ENCODE peak calls at places on chromosomes 16 and 17, in nine cellular contexts. O is stomach, D is sigmoid colon, U is tibial nerve, M is GM12878, E is suprapubic skin, W is H1, Q is A549, F is transverse colon. J is an unnamed sample.

GRCh38 chr17:18161226-18162094 is 22.2 kb upstream of the ALKBH5 start:
- DNase-seq in O (no peak), D (no peak), U (no peak), M (peak; percentile 37), E (no peak), W (no peak), Q (no peak), F (no peak), J (no peak)

GRCh38 chr16:85395913-85396878 is 216.9 kb upstream of the GSE1 start:
- DNase-seq in O (no peak), D (peak; percentile 73), U (peak; percentile 17), M (no peak), E (no peak), W (peak; percentile 52), Q (no peak), F (no peak), J (peak; percentile 29)

GRCh38 chr17:44350733-44351226 is 5.7 kb downstream of the GRN start:
- DNase-seq in O (peak; percentile 75), D (no peak), U (no peak), M (peak; percentile 27), E (no peak), W (peak; percentile 90), Q (peak; percentile 73), F (peak; percentile 71), J (peak; percentile 66)

GRCh38 chr16:64196444-64196843 is 925.4 kb downstream of the CDH11 start:
- DNase-seq in O (no peak), D (no peak), U (no peak), M (no peak), E (no peak), W (no peak), Q (no peak), F (no peak), J (no peak)

GRCh38 chr17:73508057-73508930 is 136.0 kb downstream of the SDK2 start:
- DNase-seq in O (no peak), D (no peak), U (no peak), M (no peak), E (no peak), W (no peak), Q (no peak), F (no peak), J (no peak)

GRCh38 chr16:50603206-50604064 is 55.2 kb downstream of the NKD1 start:
- DNase-seq in O (no peak), D (peak; percentile 95), U (no peak), M (no peak), E (no peak), W (no peak), Q (no peak), F (peak; percentile 33), J (peak; percentile 72)

GRCh38 chr16:26651464-26651863 is 415.3 kb upstream of the C16orf82 start:
- DNase-seq in O (no peak), D (no peak), U (no peak), M (no peak), E (no peak), W (no peak), Q (no peak), F (no peak), J (no peak)

GRCh38 chr17:50123649-50124349 is 6.2 kb downstream of the SAMD14 start:
- DNase-seq in O (no peak), D (no peak), U (no peak), M (no peak), E (no peak), W (no peak), Q (no peak), F (no peak), J (no peak)

GRCh38 chr17:72466199-72466598 is 345.4 kb downstream of the SOX9 start:
- DNase-seq in O (peak; percentile 39), D (no peak), U (no peak), M (peak; percentile 75), E (no peak), W (no peak), Q (peak; percentile 95), F (peak; percentile 65), J (no peak)

GRCh38 chr17:28219771-28220170 is 99.2 kb upstream of the TMEM97 start:
- DNase-seq in O (no peak), D (no peak), U (no peak), M (no peak), E (no peak), W (no peak), Q (no peak), F (no peak), J (no peak)

GRCh38 chr17:28225271-28225670 is 93.7 kb upstream of the TMEM97 start:
- DNase-seq in O (no peak), D (no peak), U (no peak), M (no peak), E (peak; percentile 66), W (no peak), Q (no peak), F (no peak), J (no peak)

GRCh38 chr17:28226563-28226962 is 92.4 kb upstream of the TMEM97 start:
- DNase-seq in O (no peak), D (no peak), U (no peak), M (no peak), E (peak; percentile 60), W (no peak), Q (no peak), F (no peak), J (no peak)

GRCh38 chr17:28225872-28226271 is 93.1 kb upstream of the TMEM97 start:
- DNase-seq in O (no peak), D (no peak), U (no peak), M (no peak), E (peak; percentile 60), W (no peak), Q (no peak), F (no peak), J (no peak)

GRCh38 chr17:28221751-28222414 is 97.1 kb upstream of the TMEM97 start:
- DNase-seq in O (no peak), D (no peak), U (no peak), M (no peak), E (no peak), W (no peak), Q (no peak), F (no peak), J (no peak)
- TF ChIP-seq EP300 in O (no peak), D (no peak), U (no peak), M (no peak), E (no peak), W (no peak), Q (no peak), F (no peak), J (no peak)

DNA sequence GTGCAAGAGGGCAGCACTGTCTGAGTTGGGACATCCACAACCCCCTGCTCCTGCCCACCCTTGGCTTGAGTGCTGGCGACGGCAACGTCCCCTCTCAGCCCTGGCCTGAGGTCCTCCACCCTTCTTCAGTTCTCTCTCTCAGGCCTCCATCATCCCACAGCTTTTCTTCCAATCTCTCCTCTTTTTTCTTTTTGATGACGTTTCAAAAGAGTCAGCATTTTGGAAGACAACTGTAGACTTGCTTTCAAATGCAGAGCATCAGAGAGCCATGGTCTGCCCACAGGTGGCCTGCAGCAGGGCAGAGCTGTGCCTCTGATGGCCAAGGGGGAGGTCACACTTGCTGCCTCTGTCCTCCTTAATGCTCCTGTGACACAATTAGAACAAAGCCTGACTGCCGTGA is 775.4 kb downstream of the KCNJ18 start:
- DNase-seq in O (no peak), D (no peak), U (no peak), M (no peak), E (no peak), W (no peak), Q (no peak), F (no peak), J (no peak)
- TF ChIP-seq CTCF in O (no peak), D (no peak), U (no peak), M (no peak), E (no peak), W (no peak), Q (no peak), F (no peak), J (no peak)

GRCh38 chr16:81716478-81717210 is 62.4 kb upstream of the PLCG2 start:
- DNase-seq in O (no peak), D (no peak), U (no peak), M (peak; percentile 82), E (no peak), W (no peak), Q (no peak), F (no peak), J (no peak)
- TF ChIP-seq POLR2A in O (no peak), D (no peak), U (no peak), M (peak; percentile 33), E (no peak), W (no peak), Q (no peak), F (no peak), J (no peak)

GRCh38 chr17:16003841-16004240 is 4.2 kb downstream of the TTC19 start:
- DNase-seq in O (no peak), D (no peak), U (no peak), M (no peak), E (no peak), W (no peak), Q (no peak), F (no peak), J (no peak)

GRCh38 chr17:16007439-16007838 is 7.8 kb downstream of the TTC19 start:
- DNase-seq in O (no peak), D (no peak), U (no peak), M (no peak), E (no peak), W (no peak), Q (no peak), F (no peak), J (no peak)

GRCh38 chr17:16001498-16001897 is 1.9 kb downstream of the TTC19 start:
- DNase-seq in O (no peak), D (no peak), U (no peak), M (no peak), E (no peak), W (no peak), Q (peak; percentile 67), F (no peak), J (no peak)

GRCh38 chr17:16002708-16003265 is 3.2 kb downstream of the TTC19 start:
- DNase-seq in O (no peak), D (no peak), U (no peak), M (no peak), E (no peak), W (no peak), Q (no peak), F (no peak), J (no peak)

DNA sequence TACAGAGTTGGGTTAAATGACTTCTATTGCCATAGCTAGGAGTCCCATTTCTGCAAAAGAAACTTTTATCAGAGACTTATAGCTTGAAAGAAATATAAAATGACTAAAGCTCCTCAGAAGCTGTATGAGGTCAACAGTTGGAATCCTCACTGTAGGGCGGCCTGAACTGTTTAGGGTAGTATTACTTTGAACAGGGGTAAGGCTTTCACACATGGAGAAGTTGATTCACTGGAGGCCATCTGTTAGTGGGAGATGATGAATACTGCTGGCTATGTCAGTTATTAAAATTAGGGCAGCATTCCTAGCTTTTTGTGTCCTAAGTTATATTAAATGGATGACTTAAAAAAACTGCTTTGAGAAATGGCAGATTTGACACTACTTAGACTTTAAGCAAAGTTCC is 6.0 kb downstream of the TTC19 start:
- DNase-seq in O (no peak), D (no peak), U (no peak), M (no peak), E (no peak), W (no peak), Q (no peak), F (no peak), J (no peak)
- TF ChIP-seq EP300 in O (no peak), D (no peak), U (no peak), M (no peak), E (no peak), W (no peak), Q (no peak), F (no peak), J (no peak)